ENCODE peak calls at places on chromosomes 2 and 18, in nine cellular contexts. One of them, this sample, is unnamed.

GRCh38 chr2:170530284-170530745 is 184.8 kb upstream of the SP5 start:
- DNase-seq in astrocyte of the spinal cord: peak
- DNase-seq in psoas muscle: peak
- DNase-seq in sigmoid colon: peak
- DNase-seq in fibroblast of lung: peak
- DNase-seq in B cell: no peak
- DNase-seq in body of pancreas: peak
- DNase-seq in upper lobe of right lung: peak
- DNase-seq in BJ: no peak
- DNase-seq in this sample: peak

GRCh38 chr18:32378705-32379104 is 92.0 kb downstream of the GAREM1 start:
- DNase-seq in astrocyte of the spinal cord: peak
- DNase-seq in psoas muscle: no peak
- DNase-seq in sigmoid colon: no peak
- DNase-seq in fibroblast of lung: peak
- DNase-seq in B cell: no peak
- DNase-seq in body of pancreas: peak
- DNase-seq in upper lobe of right lung: no peak
- DNase-seq in BJ: no peak
- DNase-seq in this sample: peak

GRCh38 chr18:51211552-51211951 is 14.1 kb upstream of the MEX3C start:
- DNase-seq in astrocyte of the spinal cord: peak
- DNase-seq in psoas muscle: peak
- DNase-seq in sigmoid colon: no peak
- DNase-seq in fibroblast of lung: peak
- DNase-seq in B cell: no peak
- DNase-seq in body of pancreas: no peak
- DNase-seq in upper lobe of right lung: no peak
- DNase-seq in BJ: no peak
- DNase-seq in this sample: peak

GRCh38 chr2:16278421-16279200 is 338.3 kb downstream of the MYCN start:
- DNase-seq in astrocyte of the spinal cord: no peak
- DNase-seq in psoas muscle: no peak
- DNase-seq in sigmoid colon: no peak
- DNase-seq in fibroblast of lung: no peak
- DNase-seq in B cell: no peak
- DNase-seq in body of pancreas: no peak
- DNase-seq in upper lobe of right lung: no peak
- DNase-seq in BJ: no peak
- DNase-seq in this sample: no peak

GRCh38 chr18:49467599-49467998 is 7.2 kb upstream of the DYM start:
- DNase-seq in astrocyte of the spinal cord: no peak
- DNase-seq in psoas muscle: no peak
- DNase-seq in sigmoid colon: no peak
- DNase-seq in fibroblast of lung: no peak
- DNase-seq in B cell: no peak
- DNase-seq in body of pancreas: no peak
- DNase-seq in upper lobe of right lung: no peak
- DNase-seq in BJ: no peak
- DNase-seq in this sample: no peak

GRCh38 chr2:143345887-143346612 is 216.8 kb downstream of the ARHGAP15 start:
- DNase-seq in astrocyte of the spinal cord: no peak
- DNase-seq in psoas muscle: no peak
- DNase-seq in sigmoid colon: no peak
- DNase-seq in fibroblast of lung: peak
- DNase-seq in B cell: no peak
- DNase-seq in body of pancreas: no peak
- DNase-seq in upper lobe of right lung: no peak
- DNase-seq in BJ: peak
- DNase-seq in this sample: peak

GRCh38 chr2:11234309-11234708 is 79.0 kb downstream of the SLC66A3 start:
- DNase-seq in astrocyte of the spinal cord: no peak
- DNase-seq in psoas muscle: no peak
- DNase-seq in sigmoid colon: no peak
- DNase-seq in fibroblast of lung: no peak
- DNase-seq in B cell: no peak
- DNase-seq in body of pancreas: no peak
- DNase-seq in upper lobe of right lung: no peak
- DNase-seq in BJ: no peak
- DNase-seq in this sample: peak

GRCh38 chr2:37168217-37168981 is 11.6 kb upstream of the EIF2AK2 start:
- DNase-seq in astrocyte of the spinal cord: peak
- DNase-seq in psoas muscle: no peak
- DNase-seq in sigmoid colon: no peak
- DNase-seq in fibroblast of lung: peak
- DNase-seq in B cell: peak
- DNase-seq in body of pancreas: no peak
- DNase-seq in upper lobe of right lung: no peak
- DNase-seq in BJ: no peak
- DNase-seq in this sample: peak

GRCh38 chr2:105857076-105857740 is 112.5 kb downstream of the NCK2 start:
- DNase-seq in astrocyte of the spinal cord: no peak
- DNase-seq in psoas muscle: no peak
- DNase-seq in sigmoid colon: no peak
- DNase-seq in fibroblast of lung: no peak
- DNase-seq in B cell: no peak
- DNase-seq in body of pancreas: no peak
- DNase-seq in upper lobe of right lung: no peak
- DNase-seq in BJ: no peak
- DNase-seq in this sample: no peak

GRCh38 chr2:10580991-10581390 is 108.8 kb downstream of the NOL10 start:
- DNase-seq in astrocyte of the spinal cord: no peak
- DNase-seq in psoas muscle: no peak
- DNase-seq in sigmoid colon: no peak
- DNase-seq in fibroblast of lung: no peak
- DNase-seq in B cell: no peak
- DNase-seq in body of pancreas: no peak
- DNase-seq in upper lobe of right lung: no peak
- DNase-seq in BJ: no peak
- DNase-seq in this sample: no peak

GRCh38 chr2:188524519-188525113 is 232.9 kb downstream of the GULP1 start:
- DNase-seq in astrocyte of the spinal cord: peak
- DNase-seq in psoas muscle: no peak
- DNase-seq in sigmoid colon: no peak
- DNase-seq in fibroblast of lung: peak
- DNase-seq in B cell: no peak
- DNase-seq in body of pancreas: peak
- DNase-seq in upper lobe of right lung: no peak
- DNase-seq in BJ: no peak
- DNase-seq in this sample: peak

GRCh38 chr2:19541884-19542283 is 183.5 kb upstream of the OSR1 start:
- DNase-seq in astrocyte of the spinal cord: no peak
- DNase-seq in psoas muscle: no peak
- DNase-seq in sigmoid colon: no peak
- DNase-seq in fibroblast of lung: no peak
- DNase-seq in B cell: no peak
- DNase-seq in body of pancreas: no peak
- DNase-seq in upper lobe of right lung: no peak
- DNase-seq in BJ: no peak
- DNase-seq in this sample: no peak

GRCh38 chr2:177239934-177240600 is 24.5 kb downstream of the NFE2L2 start:
- DNase-seq in astrocyte of the spinal cord: peak
- DNase-seq in psoas muscle: no peak
- DNase-seq in sigmoid colon: peak
- DNase-seq in fibroblast of lung: peak
- DNase-seq in B cell: peak
- DNase-seq in body of pancreas: no peak
- DNase-seq in upper lobe of right lung: no peak
- DNase-seq in BJ: no peak
- DNase-seq in this sample: peak

DNA sequence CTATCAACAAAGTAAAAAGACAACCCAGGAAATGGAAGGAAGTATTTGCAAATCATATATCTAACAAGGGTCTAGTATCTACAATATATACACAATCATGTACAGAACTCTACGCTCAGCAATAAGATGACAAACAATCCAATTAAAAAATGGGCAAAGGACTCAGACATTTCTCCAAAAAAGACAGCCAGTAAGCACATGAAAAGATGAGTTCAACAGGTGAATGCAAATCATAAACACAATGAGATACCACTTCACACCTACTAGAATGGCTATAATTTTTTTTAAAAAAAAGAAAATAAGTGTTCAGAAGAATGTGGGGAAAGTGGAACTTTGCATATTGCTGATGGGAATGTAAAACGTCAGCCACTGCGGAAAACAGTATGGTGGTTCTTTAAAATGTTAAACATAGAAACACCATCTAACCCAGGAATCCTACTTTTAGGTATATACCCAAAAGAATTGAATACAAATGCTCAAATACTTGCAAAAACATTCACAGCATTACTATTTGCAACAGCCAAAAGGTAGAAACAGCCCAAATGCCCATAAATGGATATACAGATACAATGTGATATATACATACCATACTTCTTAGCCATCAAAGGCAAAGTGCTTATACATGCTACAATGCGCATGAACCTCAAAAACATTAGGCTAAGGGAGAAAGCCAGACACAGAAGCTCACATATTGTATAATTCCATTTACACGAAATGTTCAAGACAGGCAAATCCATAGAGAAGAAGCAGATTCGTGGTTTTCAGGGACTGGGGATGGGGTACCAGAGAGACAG is 121.2 kb downstream of the CABYR start:
- DNase-seq in astrocyte of the spinal cord: no peak
- DNase-seq in psoas muscle: no peak
- DNase-seq in sigmoid colon: no peak
- DNase-seq in fibroblast of lung: peak
- DNase-seq in B cell: no peak
- DNase-seq in body of pancreas: no peak
- DNase-seq in upper lobe of right lung: no peak
- DNase-seq in BJ: no peak
- DNase-seq in this sample: no peak
- TF ChIP-seq CTCF in astrocyte of the spinal cord: no peak
- TF ChIP-seq CTCF in psoas muscle: no peak
- TF ChIP-seq CTCF in sigmoid colon: no peak
- TF ChIP-seq CTCF in fibroblast of lung: no peak
- TF ChIP-seq CTCF in B cell: no peak
- TF ChIP-seq CTCF in body of pancreas: no peak
- TF ChIP-seq CTCF in upper lobe of right lung: no peak
- TF ChIP-seq CTCF in BJ: no peak
- TF ChIP-seq CTCF in this sample: no peak

DNA sequence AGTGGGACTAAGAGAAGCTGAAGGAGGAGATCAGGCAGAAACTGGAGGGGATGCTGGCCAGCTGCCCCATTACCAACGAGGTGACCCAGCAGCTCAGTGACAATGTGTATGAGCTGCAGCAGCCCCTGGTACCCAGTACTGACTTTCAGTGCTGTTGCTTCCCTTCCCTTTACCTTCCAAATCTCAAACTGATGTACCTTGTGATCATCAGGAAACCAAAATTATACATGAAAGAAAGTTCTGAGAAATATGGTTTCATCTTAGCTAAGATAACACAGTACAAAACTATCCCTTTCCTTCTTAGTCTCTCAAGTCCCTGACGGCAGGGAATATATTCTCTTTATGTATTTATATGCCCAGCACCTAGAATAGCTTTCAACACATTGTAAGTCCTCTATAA is 52.3 kb upstream of the CERS6 start:
- DNase-seq in astrocyte of the spinal cord: no peak
- DNase-seq in psoas muscle: no peak
- DNase-seq in sigmoid colon: no peak
- DNase-seq in fibroblast of lung: no peak
- DNase-seq in B cell: no peak
- DNase-seq in body of pancreas: no peak
- DNase-seq in upper lobe of right lung: no peak
- DNase-seq in BJ: no peak
- DNase-seq in this sample: no peak
- TF ChIP-seq CTCF in astrocyte of the spinal cord: no peak
- TF ChIP-seq CTCF in psoas muscle: no peak
- TF ChIP-seq CTCF in sigmoid colon: no peak
- TF ChIP-seq CTCF in fibroblast of lung: no peak
- TF ChIP-seq CTCF in B cell: no peak
- TF ChIP-seq CTCF in body of pancreas: no peak
- TF ChIP-seq CTCF in upper lobe of right lung: no peak
- TF ChIP-seq CTCF in BJ: no peak
- TF ChIP-seq CTCF in this sample: no peak

DNA sequence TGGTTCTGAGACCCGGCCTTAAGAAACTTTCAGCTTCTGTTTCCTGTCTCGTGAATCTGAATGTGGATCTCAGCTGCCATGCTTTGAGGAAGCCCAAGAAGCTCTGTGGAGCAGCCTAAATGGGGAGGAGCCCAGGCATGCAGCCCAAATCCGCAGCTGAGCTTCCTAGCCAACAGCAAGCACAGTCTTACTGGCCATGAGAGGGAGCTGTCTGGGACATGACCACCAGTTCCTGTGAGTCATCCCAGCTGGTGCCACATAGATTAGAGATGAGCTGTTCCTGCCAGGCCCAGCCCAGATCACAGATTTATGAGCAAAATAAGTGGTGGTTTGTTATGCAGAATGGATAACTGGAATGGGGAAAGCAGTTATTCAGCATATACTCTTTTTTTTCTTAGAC is 224.4 kb upstream of the APCDD1 start:
- DNase-seq in astrocyte of the spinal cord: peak
- DNase-seq in psoas muscle: no peak
- DNase-seq in sigmoid colon: no peak
- DNase-seq in fibroblast of lung: peak
- DNase-seq in B cell: no peak
- DNase-seq in body of pancreas: no peak
- DNase-seq in upper lobe of right lung: no peak
- DNase-seq in BJ: peak
- DNase-seq in this sample: peak
- TF ChIP-seq CTCF in astrocyte of the spinal cord: peak
- TF ChIP-seq CTCF in psoas muscle: no peak
- TF ChIP-seq CTCF in sigmoid colon: no peak
- TF ChIP-seq CTCF in fibroblast of lung: peak
- TF ChIP-seq CTCF in B cell: no peak
- TF ChIP-seq CTCF in body of pancreas: no peak
- TF ChIP-seq CTCF in upper lobe of right lung: no peak
- TF ChIP-seq CTCF in BJ: peak
- TF ChIP-seq CTCF in this sample: peak

GRCh38 chr18:12279781-12280531 is 25.8 kb downstream of the CIDEA start:
- DNase-seq in astrocyte of the spinal cord: no peak
- DNase-seq in psoas muscle: no peak
- DNase-seq in sigmoid colon: peak
- DNase-seq in fibroblast of lung: no peak
- DNase-seq in B cell: no peak
- DNase-seq in body of pancreas: no peak
- DNase-seq in upper lobe of right lung: no peak
- DNase-seq in BJ: no peak
- DNase-seq in this sample: no peak

GRCh38 chr18:12274793-12275192 is 20.6 kb downstream of the CIDEA start:
- DNase-seq in astrocyte of the spinal cord: no peak
- DNase-seq in psoas muscle: no peak
- DNase-seq in sigmoid colon: no peak
- DNase-seq in fibroblast of lung: no peak
- DNase-seq in B cell: no peak
- DNase-seq in body of pancreas: no peak
- DNase-seq in upper lobe of right lung: no peak
- DNase-seq in BJ: no peak
- DNase-seq in this sample: no peak

GRCh38 chr18:12278765-12279682 is 24.9 kb downstream of the CIDEA start:
- DNase-seq in astrocyte of the spinal cord: peak
- DNase-seq in psoas muscle: peak
- DNase-seq in sigmoid colon: peak
- DNase-seq in fibroblast of lung: peak
- DNase-seq in B cell: peak
- DNase-seq in body of pancreas: no peak
- DNase-seq in upper lobe of right lung: peak
- DNase-seq in BJ: peak
- DNase-seq in this sample: peak

GRCh38 chr18:12276736-12277554 is 22.8 kb downstream of the CIDEA start:
- DNase-seq in astrocyte of the spinal cord: no peak
- DNase-seq in psoas muscle: no peak
- DNase-seq in sigmoid colon: peak
- DNase-seq in fibroblast of lung: no peak
- DNase-seq in B cell: peak
- DNase-seq in body of pancreas: no peak
- DNase-seq in upper lobe of right lung: no peak
- DNase-seq in BJ: no peak
- DNase-seq in this sample: no peak

GRCh38 chr18:12278153-12278764 is 24.1 kb downstream of the CIDEA start:
- DNase-seq in astrocyte of the spinal cord: no peak
- DNase-seq in psoas muscle: no peak
- DNase-seq in sigmoid colon: no peak
- DNase-seq in fibroblast of lung: no peak
- DNase-seq in B cell: no peak
- DNase-seq in body of pancreas: no peak
- DNase-seq in upper lobe of right lung: no peak
- DNase-seq in BJ: no peak
- DNase-seq in this sample: peak
- TF ChIP-seq CTCF in astrocyte of the spinal cord: peak
- TF ChIP-seq CTCF in psoas muscle: no peak
- TF ChIP-seq CTCF in sigmoid colon: no peak
- TF ChIP-seq CTCF in fibroblast of lung: peak
- TF ChIP-seq CTCF in B cell: no peak
- TF ChIP-seq CTCF in body of pancreas: no peak
- TF ChIP-seq CTCF in upper lobe of right lung: no peak
- TF ChIP-seq CTCF in BJ: no peak
- TF ChIP-seq CTCF in this sample: peak